ENCODE peak calls at places on chromosomes 3 and 15, in four cellular contexts. One of them, this sample, is unnamed.

GRCh38 chr3:46991406-46992165 is 12.1 kb downstream of the NBEAL2 start:
- DNase-seq in AG20443: no peak
- DNase-seq in NCI-H460: no peak
- DNase-seq in A549: no peak
- DNase-seq in this sample: no peak

GRCh38 chr3:128561504-128561903 is 68.5 kb upstream of the GATA2 start:
- DNase-seq in AG20443: no peak
- DNase-seq in NCI-H460: no peak
- DNase-seq in A549: no peak
- DNase-seq in this sample: no peak

GRCh38 chr15:89383635-89384604 is 49.3 kb upstream of the POLG start:
- DNase-seq in AG20443: no peak
- DNase-seq in NCI-H460: peak; percentile 12
- DNase-seq in A549: no peak
- DNase-seq in this sample: no peak

GRCh38 chr3:184460276-184460675 is 80.4 kb downstream of the CHRD start:
- DNase-seq in AG20443: no peak
- DNase-seq in NCI-H460: no peak
- DNase-seq in A549: no peak
- DNase-seq in this sample: no peak

GRCh38 chr3:127196466-127197299 is 3.8 kb downstream of the PRR23E start:
- DNase-seq in AG20443: peak; percentile 8
- DNase-seq in NCI-H460: no peak
- DNase-seq in A549: no peak
- DNase-seq in this sample: no peak

GRCh38 chr3:52005571-52005986 is 9.9 kb upstream of the RPL29 start:
- DNase-seq in AG20443: peak; percentile 74
- DNase-seq in NCI-H460: no peak
- DNase-seq in A549: no peak
- DNase-seq in this sample: no peak

GRCh38 chr3:79018671-79019136 is 749.1 kb downstream of the ROBO1 start:
- DNase-seq in AG20443: peak; percentile 78
- DNase-seq in NCI-H460: peak; percentile 6
- DNase-seq in A549: peak; percentile 35
- DNase-seq in this sample: peak; percentile 42

GRCh38 chr3:133038731-133039398 is 674 bp downstream of the TMEM108 start:
- DNase-seq in AG20443: peak; percentile 44
- DNase-seq in NCI-H460: no peak
- DNase-seq in A549: no peak
- DNase-seq in this sample: no peak

GRCh38 chr15:31024330-31024729 is 32.9 kb upstream of the MTMR10 start:
- DNase-seq in AG20443: peak; percentile 91
- DNase-seq in NCI-H460: peak; percentile 75
- DNase-seq in A549: peak; percentile 68
- DNase-seq in this sample: peak; percentile 69

GRCh38 chr3:147008886-147009285 is 397.5 kb downstream of the ZIC4 start:
- DNase-seq in AG20443: peak; percentile 59
- DNase-seq in NCI-H460: no peak
- DNase-seq in A549: no peak
- DNase-seq in this sample: no peak

GRCh38 chr3:10189557-10190374 is 25.0 kb downstream of the IRAK2 start:
- DNase-seq in AG20443: peak; percentile 73
- DNase-seq in NCI-H460: no peak
- DNase-seq in A549: peak; percentile 36
- DNase-seq in this sample: peak; percentile 42

GRCh38 chr15:68526269-68526668 is 52.5 kb upstream of the CORO2B start:
- DNase-seq in AG20443: peak; percentile 53
- DNase-seq in NCI-H460: no peak
- DNase-seq in A549: no peak
- DNase-seq in this sample: no peak

GRCh38 chr15:40096094-40096876 is 12.4 kb downstream of the BMF start:
- DNase-seq in AG20443: no peak
- DNase-seq in NCI-H460: no peak
- DNase-seq in A549: no peak
- DNase-seq in this sample: no peak

GRCh38 chr3:152271465-152272035 is 2.8 kb downstream of the MBNL1 start:
- DNase-seq in AG20443: no peak
- DNase-seq in NCI-H460: no peak
- DNase-seq in A549: no peak
- DNase-seq in this sample: no peak

GRCh38 chr15:81914333-81914732 is 131.5 kb downstream of the MEX3B start:
- DNase-seq in AG20443: no peak
- DNase-seq in NCI-H460: no peak
- DNase-seq in A549: no peak
- DNase-seq in this sample: no peak

GRCh38 chr15:74869726-74870407 is 3.3 kb downstream of the SCAMP2 start:
- DNase-seq in AG20443: peak; percentile 44
- DNase-seq in NCI-H460: no peak
- DNase-seq in A549: no peak
- DNase-seq in this sample: no peak

GRCh38 chr15:66845266-66845785 is 143.3 kb downstream of the SMAD6 start:
- DNase-seq in AG20443: no peak
- DNase-seq in NCI-H460: no peak
- DNase-seq in A549: no peak
- DNase-seq in this sample: no peak

GRCh38 chr3:188830955-188831354 is 340.8 kb upstream of the TPRG1 start:
- DNase-seq in AG20443: no peak
- DNase-seq in NCI-H460: peak; percentile 1
- DNase-seq in A549: no peak
- DNase-seq in this sample: no peak

GRCh38 chr3:194259982-194260856 is 90.9 kb downstream of the CPN2 start:
- DNase-seq in AG20443: no peak
- DNase-seq in NCI-H460: no peak
- DNase-seq in A549: no peak
- DNase-seq in this sample: no peak

GRCh38 chr3:16658004-16658932 is 53.0 kb upstream of the DAZL start:
- DNase-seq in AG20443: no peak
- DNase-seq in NCI-H460: no peak
- DNase-seq in A549: no peak
- DNase-seq in this sample: no peak

GRCh38 chr3:133040696-133041523 is 2.7 kb downstream of the TMEM108 start:
- DNase-seq in AG20443: peak; percentile 87
- DNase-seq in NCI-H460: peak; percentile 65
- DNase-seq in A549: peak; percentile 67
- DNase-seq in this sample: peak; percentile 61

GRCh38 chr3:21435871-21436270 is 315.1 kb downstream of the ZNF385D start:
- DNase-seq in AG20443: peak; percentile 72
- DNase-seq in NCI-H460: no peak
- DNase-seq in A549: no peak
- DNase-seq in this sample: peak; percentile 19